ENCODE peak calls at places on chromosomes 11 and 22, in nine cellular contexts. T is GM23338, U is colonic mucosa, J is heart left ventricle, P is PC-9, B is MM.1S, A is dorsolateral prefrontal cortex, X is hepatocyte, F is A549. I is an unnamed sample.

GRCh38 chr22:46428171-46428570 is 92.7 kb downstream of the TRMU start:
- DNase-seq in A (no peak), U (no peak), B (no peak), X (no peak), P (no peak), J (no peak), T (no peak), F (no peak), I (no peak)

GRCh38 chr11:73240190-73240781 is 22.2 kb downstream of the P2RY2 start:
- DNase-seq in A (no peak), F (no peak), X (no peak), B (no peak), J (peak; percentile 89), T (no peak), U (no peak), P (peak; percentile 66), I (no peak)

GRCh38 chr11:122910775-122911174 is 28.2 kb downstream of the JHY start:
- DNase-seq in B (no peak), P (no peak), F (peak; percentile 29), T (peak; percentile 53), A (no peak), X (peak; percentile 29), J (no peak), U (no peak), I (no peak)

GRCh38 chr22:35403356-35403755 is 3.4 kb downstream of the MCM5 start:
- DNase-seq in P (no peak), J (no peak), A (no peak), U (no peak), F (no peak), T (no peak), X (no peak), B (no peak), I (no peak)

GRCh38 chr22:35462558-35463230 is 62.8 kb downstream of the MCM5 start:
- DNase-seq in B (no peak), T (no peak), P (no peak), F (no peak), A (no peak), U (no peak), J (no peak), X (no peak), I (no peak)

GRCh38 chr11:64339754-64340408 is at the start of gene CCDC88B:
- DNase-seq in A (no peak), T (no peak), U (peak; percentile 70), J (no peak), F (no peak), B (peak; percentile 84), P (no peak), X (peak; percentile 7), I (no peak)

GRCh38 chr11:62922189-62922589 is 1.0 kb upstream of the CHRM1 start:
- DNase-seq in F (no peak), J (no peak), P (no peak), U (no peak), A (no peak), B (no peak), X (no peak), T (no peak), I (no peak)

GRCh38 chr22:19275919-19276600 is 15.5 kb downstream of the CLTCL1 start:
- DNase-seq in A (no peak), B (no peak), X (no peak), U (no peak), J (no peak), P (no peak), T (no peak), F (no peak), I (no peak)

GRCh38 chr11:17724020-17724908 is 4.9 kb downstream of the MYOD1 start:
- DNase-seq in B (no peak), X (no peak), U (no peak), T (no peak), P (no peak), F (no peak), A (peak; percentile 15), J (no peak), I (no peak)

GRCh38 chr11:87866951-87867350 is 308.3 kb downstream of the RAB38 start:
- DNase-seq in U (no peak), A (no peak), P (no peak), F (no peak), J (no peak), B (no peak), X (no peak), T (no peak), I (no peak)

GRCh38 chr11:61756452-61757212 is 4.2 kb downstream of the MYRF start:
- DNase-seq in A (no peak), F (peak; percentile 89), X (peak; percentile 88), B (no peak), T (no peak), J (no peak), P (peak; percentile 42), U (peak; percentile 83), I (no peak)

GRCh38 chr11:84914511-84914910 is 712.6 kb downstream of the DLG2 start:
- DNase-seq in T (peak; percentile 35), J (no peak), X (no peak), F (no peak), U (no peak), A (no peak), P (no peak), B (no peak), I (no peak)

GRCh38 chr11:47249378-47249715 is 733 bp upstream of the ACP2 start:
- DNase-seq in X (no peak), A (no peak), J (no peak), U (no peak), T (no peak), B (no peak), F (no peak), P (no peak), I (no peak)

GRCh38 chr11:47251751-47252150 is 3.1 kb upstream of the ACP2 start:
- DNase-seq in U (no peak), B (no peak), T (no peak), P (no peak), J (no peak), A (no peak), X (no peak), F (no peak), I (no peak)

GRCh38 chr11:47248304-47248663 is 330 bp downstream of the ACP2 start:
- DNase-seq in U (no peak), J (no peak), B (peak; percentile 12), T (no peak), F (no peak), X (no peak), A (no peak), P (no peak), I (no peak)

GRCh38 chr11:47247502-47247901 is 1.1 kb downstream of the ACP2 start:
- DNase-seq in X (no peak), F (no peak), U (no peak), A (no peak), P (no peak), J (no peak), B (no peak), T (no peak), I (no peak)

DNA sequence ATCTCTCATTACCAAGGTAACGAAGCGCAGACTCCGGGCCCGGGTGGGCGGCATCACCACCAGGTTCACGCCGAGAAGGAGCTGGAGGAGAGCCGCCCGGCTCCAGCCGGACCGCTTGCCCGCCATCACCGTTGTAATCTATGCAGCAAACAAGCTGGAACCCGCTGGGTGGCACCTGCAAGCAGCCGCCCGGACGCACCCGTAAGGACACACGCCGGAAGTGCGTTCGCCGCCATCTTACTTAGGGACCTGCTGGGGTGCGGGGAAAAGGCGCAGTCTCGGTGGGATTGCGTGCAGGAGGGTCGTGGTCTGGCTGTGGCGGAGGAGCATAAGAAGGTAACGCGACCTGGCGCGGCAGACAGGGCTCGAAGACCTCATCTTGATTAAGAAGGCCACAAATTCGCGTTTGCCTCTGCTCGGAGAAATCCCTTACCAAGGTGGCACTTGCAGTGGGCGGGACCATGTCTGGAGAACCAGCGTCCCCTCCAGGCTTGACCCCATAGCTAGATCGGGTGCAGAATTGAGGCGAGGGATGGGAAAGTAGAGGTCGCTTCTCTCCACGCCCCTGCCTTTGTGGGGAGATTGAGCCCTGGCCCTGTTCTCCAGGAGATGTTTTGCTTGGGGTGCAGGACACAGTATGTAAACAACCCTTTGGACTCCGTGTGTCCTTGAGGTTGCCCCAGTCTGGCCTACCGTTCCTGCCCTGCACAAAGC is at the start of gene ACP2:
- DNase-seq in T (peak; percentile 96), X (peak; percentile 84), U (peak; percentile 92), A (peak; percentile 88), P (peak; percentile 88), B (peak; percentile 90), J (peak; percentile 88), F (peak; percentile 94), I (peak; percentile 57)
- TF ChIP-seq CTCF in T (peak; percentile 47), X (peak; percentile 14), U (no peak), A (peak; percentile 41), P (no peak), B (peak; percentile 39), J (no peak), F (peak; percentile 35), I (peak; percentile 34)

GRCh38 chr22:17370766-17371181 is 1.5 kb downstream of the CECR2 start:
- DNase-seq in X (no peak), J (no peak), F (no peak), P (no peak), B (no peak), A (no peak), U (no peak), T (no peak), I (no peak)
- H3K4me3 ChIP-seq in X (peak overlapping the region; percentile 78), J (peak overlapping the region; percentile 80), F (peak overlapping the region; percentile 51), P (no peak overlapping the region), B (no peak overlapping the region), A (peak overlapping the region; percentile 51), U (peak overlapping the region; percentile 42), T (peak overlapping the region; percentile 92), I (peak overlapping the region; percentile 48)

GRCh38 chr11:57800444-57801184 is 39.0 kb downstream of the CTNND1 start:
- DNase-seq in A (no peak), U (peak; percentile 48), T (peak; percentile 93), F (peak; percentile 95), J (no peak), P (peak; percentile 71), X (peak; percentile 82), B (peak; percentile 61), I (peak; percentile 45)

GRCh38 chr11:57793711-57794110 is 32.1 kb downstream of the CTNND1 start:
- DNase-seq in P (no peak), A (no peak), X (no peak), J (no peak), T (no peak), F (no peak), B (no peak), U (no peak), I (no peak)

GRCh38 chr11:57802411-57802810 is 40.8 kb downstream of the CTNND1 start:
- DNase-seq in T (no peak), P (no peak), B (no peak), X (no peak), U (no peak), F (no peak), A (no peak), J (no peak), I (no peak)

GRCh38 chr11:57801185-57801490 is 39.5 kb downstream of the CTNND1 start:
- DNase-seq in J (no peak), F (no peak), T (no peak), X (no peak), B (no peak), P (no peak), A (no peak), U (no peak), I (no peak)

GRCh38 chr11:57798905-57799559 is 37.4 kb downstream of the CTNND1 start:
- DNase-seq in P (peak; percentile 92), A (no peak), X (peak; percentile 78), U (peak; percentile 87), B (no peak), F (peak; percentile 67), T (no peak), J (peak; percentile 53), I (peak; percentile 56)
- TF ChIP-seq CTCF in P (no peak), A (no peak), X (no peak), U (no peak), B (no peak), F (no peak), T (no peak), J (no peak), I (no peak)

GRCh38 chr11:69700278-69701140 is 3.3 kb downstream of the FGF19 start:
- DNase-seq in T (peak; percentile 86), A (peak; percentile 45), X (peak; percentile 83), U (no peak), B (no peak), J (peak; percentile 77), P (peak; percentile 88), F (peak; percentile 59), I (no peak)
- H3K4me3 ChIP-seq in T (peak overlapping the region; percentile 85), A (no peak overlapping the region), X (no peak overlapping the region), U (no peak overlapping the region), B (no peak overlapping the region), J (no peak overlapping the region), P (peak overlapping the region; percentile 16), F (no peak overlapping the region), I (no peak overlapping the region)

I was measured in epithelial cell of proximal tubule.